ENCODE peak calls at places on chromosomes 13 and 19, in eight cellular contexts. One of them, this sample, is unnamed.

GRCh38 chr19:45885556-45886426 is at the start of gene IRF2BP1:
- DNase-seq in K562: peak
- DNase-seq in tibial nerve: peak
- DNase-seq in GM12878: no peak
- DNase-seq in stomach: peak
- DNase-seq in transverse colon: peak
- DNase-seq in A549: peak
- DNase-seq in SK-N-SH: peak
- DNase-seq in this sample: peak

GRCh38 chr19:41876847-41877489 is at the start of gene CD79A:
- DNase-seq in A549: no peak
- DNase-seq in tibial nerve: no peak
- DNase-seq in stomach: no peak
- DNase-seq in transverse colon: peak
- DNase-seq in GM12878: peak
- DNase-seq in K562: no peak
- DNase-seq in SK-N-SH: no peak
- DNase-seq in this sample: no peak

GRCh38 chr13:73929287-73929932 is 204.8 kb downstream of the KLF12 start:
- DNase-seq in SK-N-SH: no peak
- DNase-seq in stomach: no peak
- DNase-seq in GM12878: no peak
- DNase-seq in tibial nerve: no peak
- DNase-seq in transverse colon: no peak
- DNase-seq in A549: no peak
- DNase-seq in K562: no peak
- DNase-seq in this sample: no peak

GRCh38 chr13:63161219-63161618 is 1745.6 kb upstream of the PCDH20 start:
- DNase-seq in K562: no peak
- DNase-seq in GM12878: no peak
- DNase-seq in transverse colon: no peak
- DNase-seq in SK-N-SH: no peak
- DNase-seq in tibial nerve: no peak
- DNase-seq in stomach: no peak
- DNase-seq in A549: no peak
- DNase-seq in this sample: no peak

GRCh38 chr19:48085904-48086864 is 24.4 kb downstream of the PLA2G4C start:
- DNase-seq in transverse colon: no peak
- DNase-seq in A549: no peak
- DNase-seq in K562: no peak
- DNase-seq in SK-N-SH: no peak
- DNase-seq in tibial nerve: no peak
- DNase-seq in GM12878: no peak
- DNase-seq in stomach: no peak
- DNase-seq in this sample: no peak

GRCh38 chr13:65844266-65844841 is 1385.8 kb downstream of the PCDH9 start:
- DNase-seq in GM12878: no peak
- DNase-seq in A549: no peak
- DNase-seq in SK-N-SH: no peak
- DNase-seq in transverse colon: no peak
- DNase-seq in K562: no peak
- DNase-seq in tibial nerve: no peak
- DNase-seq in stomach: no peak
- DNase-seq in this sample: no peak

GRCh38 chr19:48965806-48966540 is 864 bp downstream of the FTL start:
- DNase-seq in SK-N-SH: peak
- DNase-seq in GM12878: peak
- DNase-seq in A549: peak
- DNase-seq in K562: peak
- DNase-seq in stomach: peak
- DNase-seq in tibial nerve: peak
- DNase-seq in transverse colon: peak
- DNase-seq in this sample: peak

GRCh38 chr13:53041968-53042485 is 13.4 kb downstream of the OLFM4 start:
- DNase-seq in tibial nerve: no peak
- DNase-seq in K562: no peak
- DNase-seq in transverse colon: no peak
- DNase-seq in A549: no peak
- DNase-seq in GM12878: no peak
- DNase-seq in SK-N-SH: no peak
- DNase-seq in stomach: no peak
- DNase-seq in this sample: no peak

GRCh38 chr13:39530996-39531395 is 72.0 kb downstream of the LHFPL6 start:
- DNase-seq in GM12878: no peak
- DNase-seq in stomach: no peak
- DNase-seq in K562: no peak
- DNase-seq in tibial nerve: no peak
- DNase-seq in transverse colon: no peak
- DNase-seq in A549: no peak
- DNase-seq in SK-N-SH: no peak
- DNase-seq in this sample: no peak

GRCh38 chr19:16197188-16197621 is 506 bp upstream of the AP1M1 start:
- DNase-seq in GM12878: no peak
- DNase-seq in K562: no peak
- DNase-seq in tibial nerve: peak
- DNase-seq in transverse colon: no peak
- DNase-seq in A549: no peak
- DNase-seq in SK-N-SH: no peak
- DNase-seq in stomach: no peak
- DNase-seq in this sample: no peak

GRCh38 chr13:113562085-113562749 is 22.3 kb upstream of the TFDP1 start:
- DNase-seq in A549: peak
- DNase-seq in GM12878: no peak
- DNase-seq in stomach: peak
- DNase-seq in K562: peak
- DNase-seq in SK-N-SH: peak
- DNase-seq in transverse colon: peak
- DNase-seq in tibial nerve: peak
- DNase-seq in this sample: peak

GRCh38 chr13:42667638-42668037 is 93.7 kb downstream of the TNFSF11 start:
- DNase-seq in transverse colon: no peak
- DNase-seq in tibial nerve: no peak
- DNase-seq in K562: no peak
- DNase-seq in SK-N-SH: no peak
- DNase-seq in stomach: no peak
- DNase-seq in GM12878: no peak
- DNase-seq in A549: no peak
- DNase-seq in this sample: no peak

GRCh38 chr13:57128909-57129308 is 11.8 kb upstream of the PRR20A start:
- DNase-seq in tibial nerve: no peak
- DNase-seq in GM12878: no peak
- DNase-seq in transverse colon: no peak
- DNase-seq in SK-N-SH: no peak
- DNase-seq in stomach: no peak
- DNase-seq in K562: no peak
- DNase-seq in A549: no peak
- DNase-seq in this sample: no peak

GRCh38 chr13:27182844-27183497 is 11.4 kb upstream of the USP12 start:
- DNase-seq in tibial nerve: peak
- DNase-seq in stomach: peak
- DNase-seq in GM12878: no peak
- DNase-seq in transverse colon: no peak
- DNase-seq in K562: peak
- DNase-seq in SK-N-SH: no peak
- DNase-seq in A549: peak
- DNase-seq in this sample: no peak

GRCh38 chr13:51590966-51591627 is 6.8 kb downstream of the WDFY2 start:
- DNase-seq in A549: peak
- DNase-seq in GM12878: no peak
- DNase-seq in SK-N-SH: peak
- DNase-seq in stomach: peak
- DNase-seq in transverse colon: no peak
- DNase-seq in K562: peak
- DNase-seq in tibial nerve: peak
- DNase-seq in this sample: peak

GRCh38 chr13:28744656-28745055 is 25.9 kb upstream of the SLC46A3 start:
- DNase-seq in A549: no peak
- DNase-seq in transverse colon: no peak
- DNase-seq in stomach: no peak
- DNase-seq in K562: no peak
- DNase-seq in GM12878: no peak
- DNase-seq in SK-N-SH: no peak
- DNase-seq in tibial nerve: no peak
- DNase-seq in this sample: no peak

GRCh38 chr13:28743045-28743444 is 24.3 kb upstream of the SLC46A3 start:
- DNase-seq in A549: no peak
- DNase-seq in SK-N-SH: no peak
- DNase-seq in GM12878: no peak
- DNase-seq in stomach: no peak
- DNase-seq in tibial nerve: no peak
- DNase-seq in transverse colon: no peak
- DNase-seq in K562: no peak
- DNase-seq in this sample: no peak

GRCh38 chr13:28743499-28744083 is 24.8 kb upstream of the SLC46A3 start:
- DNase-seq in K562: no peak
- DNase-seq in tibial nerve: no peak
- DNase-seq in GM12878: no peak
- DNase-seq in A549: no peak
- DNase-seq in SK-N-SH: no peak
- DNase-seq in stomach: no peak
- DNase-seq in transverse colon: no peak
- DNase-seq in this sample: no peak

GRCh38 chr13:28746289-28746612 is 27.5 kb upstream of the SLC46A3 start:
- DNase-seq in A549: no peak
- DNase-seq in stomach: no peak
- DNase-seq in SK-N-SH: no peak
- DNase-seq in transverse colon: no peak
- DNase-seq in K562: no peak
- DNase-seq in tibial nerve: no peak
- DNase-seq in GM12878: no peak
- DNase-seq in this sample: no peak

DNA sequence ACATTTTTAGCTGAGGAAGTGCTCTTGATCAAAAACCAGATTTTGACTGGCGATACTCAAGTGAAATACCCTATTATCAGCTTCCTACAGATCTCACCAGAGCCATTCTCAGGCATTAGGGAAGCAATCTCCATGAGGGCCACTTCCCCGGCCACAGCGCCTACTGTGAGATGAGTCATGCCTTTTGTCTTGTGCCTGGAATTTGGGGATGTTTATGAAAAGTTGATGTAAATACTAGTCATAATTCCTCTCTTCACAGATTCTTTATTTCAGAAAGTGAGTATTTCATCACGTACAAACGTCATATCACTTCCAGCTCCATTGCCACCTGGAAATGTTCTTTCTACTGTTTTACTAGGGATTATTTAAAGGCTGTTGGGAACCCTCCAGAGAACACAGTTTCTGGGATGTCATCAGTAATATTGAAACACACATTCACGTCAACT is 25.3 kb upstream of the SLC46A3 start:
- DNase-seq in tibial nerve: peak
- DNase-seq in A549: no peak
- DNase-seq in transverse colon: no peak
- DNase-seq in stomach: no peak
- DNase-seq in SK-N-SH: no peak
- DNase-seq in GM12878: no peak
- DNase-seq in K562: peak
- DNase-seq in this sample: no peak
- TF ChIP-seq EP300 in tibial nerve: peak
- TF ChIP-seq EP300 in A549: no peak
- TF ChIP-seq EP300 in transverse colon: no peak
- TF ChIP-seq EP300 in stomach: no peak
- TF ChIP-seq EP300 in SK-N-SH: no peak
- TF ChIP-seq EP300 in GM12878: no peak
- TF ChIP-seq EP300 in K562: no peak
- TF ChIP-seq EP300 in this sample: no peak

GRCh38 chr19:38683393-38684077 is 36.1 kb downstream of the ACTN4 start:
- DNase-seq in K562: peak
- DNase-seq in SK-N-SH: no peak
- DNase-seq in transverse colon: peak
- DNase-seq in tibial nerve: no peak
- DNase-seq in A549: peak
- DNase-seq in GM12878: no peak
- DNase-seq in stomach: peak
- DNase-seq in this sample: peak
- H3K27ac ChIP-seq in K562: peak
- H3K27ac ChIP-seq in SK-N-SH: peak
- H3K27ac ChIP-seq in transverse colon: peak
- H3K27ac ChIP-seq in tibial nerve: peak
- H3K27ac ChIP-seq in A549: peak
- H3K27ac ChIP-seq in GM12878: peak
- H3K27ac ChIP-seq in stomach: peak
- H3K27ac ChIP-seq in this sample: peak

DNA sequence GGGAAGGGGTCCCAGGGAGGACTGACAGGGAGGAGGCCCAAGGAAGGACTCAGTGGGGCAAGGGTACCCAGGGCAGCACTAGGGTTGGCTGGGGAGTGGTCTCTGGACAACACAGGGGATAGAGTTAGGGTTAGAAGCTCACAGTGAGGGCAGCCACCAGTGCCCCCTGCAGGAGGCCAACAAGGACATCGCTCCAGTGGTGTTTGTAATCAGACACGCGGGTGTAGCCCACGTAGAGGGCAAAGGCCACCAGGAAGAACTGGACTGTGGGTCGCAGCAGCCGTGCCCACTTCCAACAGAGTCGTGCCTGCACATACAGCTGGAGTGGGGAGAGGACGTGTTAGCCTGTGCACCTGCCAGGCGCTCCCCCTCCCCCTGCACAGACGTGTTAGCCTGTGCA is 9.2 kb downstream of the PLPP2 start:
- DNase-seq in A549: no peak
- DNase-seq in stomach: no peak
- DNase-seq in GM12878: no peak
- DNase-seq in tibial nerve: no peak
- DNase-seq in transverse colon: no peak
- DNase-seq in SK-N-SH: no peak
- DNase-seq in K562: no peak
- DNase-seq in this sample: no peak
- TF ChIP-seq CTCF in A549: no peak
- TF ChIP-seq CTCF in stomach: no peak
- TF ChIP-seq CTCF in GM12878: no peak
- TF ChIP-seq CTCF in tibial nerve: no peak
- TF ChIP-seq CTCF in transverse colon: no peak
- TF ChIP-seq CTCF in SK-N-SH: peak
- TF ChIP-seq CTCF in K562: peak
- TF ChIP-seq CTCF in this sample: no peak

DNA sequence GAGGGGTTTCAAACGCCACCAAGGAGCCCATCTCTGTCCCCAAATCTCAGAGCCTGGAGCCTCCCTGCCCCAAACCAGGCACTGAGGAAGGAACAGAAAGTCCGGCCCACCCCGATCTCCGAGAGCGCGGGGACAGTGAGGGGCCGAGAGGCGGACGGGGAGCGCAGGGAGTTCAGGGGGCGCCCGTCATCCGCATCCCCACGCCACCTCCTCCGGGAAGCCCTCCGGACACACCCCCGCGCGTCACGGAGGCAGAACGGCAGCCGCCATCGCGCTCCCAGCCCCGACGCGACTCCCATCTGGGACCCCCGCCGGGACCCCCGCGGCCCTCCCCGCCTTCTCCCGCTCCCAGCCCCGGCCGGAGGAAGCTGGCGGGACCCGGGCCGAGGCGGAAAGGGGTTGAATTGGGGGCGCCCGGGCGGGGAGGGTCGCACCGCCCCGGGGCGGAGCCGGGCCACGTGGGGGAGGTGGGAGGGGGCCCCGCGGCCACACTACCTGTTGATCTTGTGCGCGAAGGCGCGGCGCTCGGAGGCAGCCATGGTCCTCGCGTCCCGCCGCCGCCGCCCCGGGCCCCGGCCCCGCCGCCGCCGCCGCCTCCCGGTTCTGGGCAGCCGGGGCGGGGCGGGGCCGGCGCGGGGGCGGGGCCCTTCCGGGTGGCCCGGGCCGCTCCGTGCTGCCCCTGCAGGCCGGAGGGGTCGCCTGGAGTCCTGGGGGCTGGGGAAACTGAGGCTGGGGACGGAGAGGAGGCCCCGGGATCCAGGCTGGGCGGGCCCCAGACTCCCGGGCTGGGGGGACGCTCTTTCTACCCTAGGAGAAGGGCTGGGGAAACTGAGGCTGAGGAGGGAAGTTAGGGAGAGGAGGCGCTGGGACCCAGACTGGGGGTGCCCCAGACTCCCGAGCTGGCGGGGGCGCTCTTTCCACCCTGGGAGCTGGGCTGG is at the start of gene DOCK6:
- DNase-seq in SK-N-SH: peak
- DNase-seq in A549: no peak
- DNase-seq in K562: peak
- DNase-seq in GM12878: no peak
- DNase-seq in transverse colon: peak
- DNase-seq in tibial nerve: no peak
- DNase-seq in stomach: peak
- DNase-seq in this sample: peak
- TF ChIP-seq EP300 in SK-N-SH: no peak
- TF ChIP-seq EP300 in A549: no peak
- TF ChIP-seq EP300 in K562: no peak
- TF ChIP-seq EP300 in GM12878: no peak
- TF ChIP-seq EP300 in transverse colon: no peak
- TF ChIP-seq EP300 in tibial nerve: no peak
- TF ChIP-seq EP300 in stomach: no peak
- TF ChIP-seq EP300 in this sample: no peak

This sample was measured in ovary.